ENCODE peak calls at places on chromosome 19, in five cellular contexts. One of them, this sample, is unnamed.

GRCh38 chr19:10187315-10187714 is 7.4 kb downstream of the DNMT1 start:
- DNase-seq in cardiac muscle cell: no peak
- DNase-seq in upper lobe of right lung: no peak
- DNase-seq in adrenal gland: no peak
- DNase-seq in thoracic aorta: no peak
- DNase-seq in this sample: no peak

GRCh38 chr19:18499055-18499775 is 22.7 kb downstream of the ELL start:
- DNase-seq in cardiac muscle cell: no peak
- DNase-seq in upper lobe of right lung: no peak
- DNase-seq in adrenal gland: no peak
- DNase-seq in thoracic aorta: no peak
- DNase-seq in this sample: no peak

GRCh38 chr19:35518313-35518712 is 4.9 kb upstream of the DMKN start:
- DNase-seq in cardiac muscle cell: peak; percentile 98
- DNase-seq in upper lobe of right lung: no peak
- DNase-seq in adrenal gland: no peak
- DNase-seq in thoracic aorta: no peak
- DNase-seq in this sample: no peak

GRCh38 chr19:4360641-4361151 is 17.3 kb downstream of the MPND start:
- DNase-seq in cardiac muscle cell: peak; percentile 17
- DNase-seq in upper lobe of right lung: no peak
- DNase-seq in adrenal gland: peak; percentile 90
- DNase-seq in thoracic aorta: no peak
- DNase-seq in this sample: no peak

GRCh38 chr19:3857449-3858003 is 11.3 kb downstream of the ZFR2 start:
- DNase-seq in cardiac muscle cell: no peak
- DNase-seq in upper lobe of right lung: no peak
- DNase-seq in adrenal gland: no peak
- DNase-seq in thoracic aorta: no peak
- DNase-seq in this sample: no peak

GRCh38 chr19:39941615-39942507 is 7.4 kb upstream of the FCGBP start:
- DNase-seq in cardiac muscle cell: peak; percentile 64
- DNase-seq in upper lobe of right lung: no peak
- DNase-seq in adrenal gland: no peak
- DNase-seq in thoracic aorta: no peak
- DNase-seq in this sample: no peak

GRCh38 chr19:18894254-18895037 is 1.5 kb downstream of the CERS1 start:
- DNase-seq in cardiac muscle cell: peak; percentile 67
- DNase-seq in upper lobe of right lung: no peak
- DNase-seq in adrenal gland: no peak
- DNase-seq in thoracic aorta: no peak
- DNase-seq in this sample: no peak

GRCh38 chr19:29385191-29385795 is 140.5 kb upstream of the VSTM2B start:
- DNase-seq in cardiac muscle cell: no peak
- DNase-seq in upper lobe of right lung: no peak
- DNase-seq in adrenal gland: no peak
- DNase-seq in thoracic aorta: no peak
- DNase-seq in this sample: no peak

GRCh38 chr19:39937094-39937493 is 2.7 kb upstream of the FCGBP start:
- DNase-seq in cardiac muscle cell: no peak
- DNase-seq in upper lobe of right lung: no peak
- DNase-seq in adrenal gland: no peak
- DNase-seq in thoracic aorta: no peak
- DNase-seq in this sample: no peak

GRCh38 chr19:33522371-33522662 is 726 bp upstream of the PEPD start:
- DNase-seq in cardiac muscle cell: no peak
- DNase-seq in upper lobe of right lung: no peak
- DNase-seq in adrenal gland: no peak
- DNase-seq in thoracic aorta: no peak
- DNase-seq in this sample: no peak

GRCh38 chr19:19956431-19957075 is 55.8 kb downstream of the ZNF93 start:
- DNase-seq in cardiac muscle cell: no peak
- DNase-seq in upper lobe of right lung: no peak
- DNase-seq in adrenal gland: no peak
- DNase-seq in thoracic aorta: no peak
- DNase-seq in this sample: peak; percentile 66

GRCh38 chr19:48856921-48857320 is 11.5 kb downstream of the PLEKHA4 start:
- DNase-seq in cardiac muscle cell: no peak
- DNase-seq in upper lobe of right lung: no peak
- DNase-seq in adrenal gland: no peak
- DNase-seq in thoracic aorta: no peak
- DNase-seq in this sample: no peak

DNA sequence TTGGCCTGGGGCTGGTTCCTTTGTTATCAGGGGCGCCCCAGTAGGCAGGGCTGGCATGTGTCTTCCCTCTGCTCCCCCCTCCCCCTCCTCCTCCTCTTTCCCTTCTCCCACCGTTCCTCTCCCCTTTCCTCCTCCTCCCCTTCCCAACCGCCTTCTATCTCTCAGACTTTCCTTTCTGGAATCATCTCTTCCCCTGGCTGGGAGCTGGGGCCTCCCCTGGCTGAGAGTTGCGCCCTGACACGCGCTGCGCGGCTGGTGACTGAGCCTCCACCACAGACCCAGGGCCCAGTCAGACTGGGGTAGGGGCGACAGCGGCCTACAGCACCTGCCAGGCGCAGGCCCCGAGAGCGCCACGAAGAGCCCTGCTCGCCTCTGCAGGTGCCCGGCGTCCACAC is 2.8 kb downstream of the PNMA8B start:
- DNase-seq in cardiac muscle cell: no peak
- DNase-seq in upper lobe of right lung: no peak
- DNase-seq in adrenal gland: peak; percentile 50
- DNase-seq in thoracic aorta: no peak
- DNase-seq in this sample: no peak
- H3K27me3 ChIP-seq in cardiac muscle cell: peaks cover 16% of the 10 kb centered on the region
- H3K27me3 ChIP-seq in upper lobe of right lung: peaks cover 63% of the 10 kb centered on the region
- H3K27me3 ChIP-seq in adrenal gland: no peaks in the 10 kb centered on the region
- H3K27me3 ChIP-seq in thoracic aorta: no peaks in the 10 kb centered on the region
- H3K27me3 ChIP-seq in this sample: peaks cover 17% of the 10 kb centered on the region

GRCh38 chr19:38679839-38680238 is 32.4 kb downstream of the ACTN4 start:
- DNase-seq in cardiac muscle cell: no peak
- DNase-seq in upper lobe of right lung: no peak
- DNase-seq in adrenal gland: no peak
- DNase-seq in thoracic aorta: no peak
- DNase-seq in this sample: no peak
- H3K4me1 ChIP-seq in cardiac muscle cell: peaks cover 39% of the 10 kb centered on the region
- H3K4me1 ChIP-seq in upper lobe of right lung: peaks cover 96% of the 10 kb centered on the region
- H3K4me1 ChIP-seq in adrenal gland: peaks cover 36% of the 10 kb centered on the region
- H3K4me1 ChIP-seq in thoracic aorta: peaks cover 60% of the 10 kb centered on the region
- H3K4me1 ChIP-seq in this sample: peaks cover 16% of the 10 kb centered on the region

GRCh38 chr19:58045411-58046050 is 11.7 kb downstream of the ZSCAN1 start:
- DNase-seq in cardiac muscle cell: no peak
- DNase-seq in upper lobe of right lung: no peak
- DNase-seq in adrenal gland: no peak
- DNase-seq in thoracic aorta: no peak
- DNase-seq in this sample: no peak

GRCh38 chr19:58047672-58048071 is 11.4 kb upstream of the ZNF135 start:
- DNase-seq in cardiac muscle cell: no peak
- DNase-seq in upper lobe of right lung: no peak
- DNase-seq in adrenal gland: no peak
- DNase-seq in thoracic aorta: no peak
- DNase-seq in this sample: no peak

GRCh38 chr19:58044886-58045285 is 11.1 kb downstream of the ZSCAN1 start:
- DNase-seq in cardiac muscle cell: no peak
- DNase-seq in upper lobe of right lung: no peak
- DNase-seq in adrenal gland: no peak
- DNase-seq in thoracic aorta: no peak
- DNase-seq in this sample: no peak

GRCh38 chr19:58044391-58044790 is 10.6 kb downstream of the ZSCAN1 start:
- DNase-seq in cardiac muscle cell: no peak
- DNase-seq in upper lobe of right lung: no peak
- DNase-seq in adrenal gland: no peak
- DNase-seq in thoracic aorta: no peak
- DNase-seq in this sample: no peak

DNA sequence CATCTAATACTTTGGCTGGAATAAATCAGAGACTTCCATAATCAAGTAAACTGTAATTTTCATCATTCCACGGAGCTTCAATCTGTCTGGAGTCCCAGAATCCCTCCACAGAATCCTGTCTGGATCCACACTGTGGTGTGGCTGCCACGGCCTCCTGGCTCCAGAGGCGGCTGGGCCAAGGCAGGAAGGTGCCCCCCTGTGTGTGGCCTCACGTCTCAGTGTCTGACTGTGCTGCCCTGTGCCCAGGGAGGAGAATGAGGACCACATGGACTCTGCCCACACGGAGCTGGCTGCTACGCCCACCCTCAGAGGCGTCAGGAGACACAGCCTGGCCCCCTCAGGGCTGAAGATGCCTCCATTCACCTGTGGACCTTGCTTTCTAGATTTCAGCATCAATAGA is 12.2 kb upstream of the ZNF135 start:
- DNase-seq in cardiac muscle cell: no peak
- DNase-seq in upper lobe of right lung: no peak
- DNase-seq in adrenal gland: no peak
- DNase-seq in thoracic aorta: no peak
- DNase-seq in this sample: no peak
- H3K36me3 ChIP-seq in cardiac muscle cell: no peaks in the 10 kb centered on the region
- H3K36me3 ChIP-seq in upper lobe of right lung: no peaks in the 10 kb centered on the region
- H3K36me3 ChIP-seq in adrenal gland: no peaks in the 10 kb centered on the region
- H3K36me3 ChIP-seq in thoracic aorta: no peaks in the 10 kb centered on the region
- H3K36me3 ChIP-seq in this sample: no peaks in the 10 kb centered on the region

GRCh38 chr19:41521860-41522555 is 54.0 kb upstream of the CEACAM21 start:
- DNase-seq in cardiac muscle cell: no peak
- DNase-seq in upper lobe of right lung: peak; percentile 76
- DNase-seq in adrenal gland: no peak
- DNase-seq in thoracic aorta: no peak
- DNase-seq in this sample: no peak

GRCh38 chr19:41515054-41515652 is 60.8 kb upstream of the CEACAM21 start:
- DNase-seq in cardiac muscle cell: no peak
- DNase-seq in upper lobe of right lung: no peak
- DNase-seq in adrenal gland: no peak
- DNase-seq in thoracic aorta: no peak
- DNase-seq in this sample: no peak

GRCh38 chr19:41518141-41518540 is 57.8 kb upstream of the CEACAM21 start:
- DNase-seq in cardiac muscle cell: no peak
- DNase-seq in upper lobe of right lung: no peak
- DNase-seq in adrenal gland: no peak
- DNase-seq in thoracic aorta: no peak
- DNase-seq in this sample: no peak
- H3K27me3 ChIP-seq in cardiac muscle cell: peaks cover 17% of the 10 kb centered on the region
- H3K27me3 ChIP-seq in upper lobe of right lung: peaks cover 51% of the 10 kb centered on the region
- H3K27me3 ChIP-seq in adrenal gland: peaks cover 58% of the 10 kb centered on the region
- H3K27me3 ChIP-seq in thoracic aorta: peaks cover 3% of the 10 kb centered on the region
- H3K27me3 ChIP-seq in this sample: peaks cover 17% of the 10 kb centered on the region

GRCh38 chr19:14443632-14444216 is 10.6 kb downstream of the PKN1 start:
- DNase-seq in cardiac muscle cell: no peak
- DNase-seq in upper lobe of right lung: no peak
- DNase-seq in adrenal gland: no peak
- DNase-seq in thoracic aorta: no peak
- DNase-seq in this sample: no peak

GRCh38 chr19:14450168-14450874 is 17.2 kb downstream of the PKN1 start:
- DNase-seq in cardiac muscle cell: no peak
- DNase-seq in upper lobe of right lung: peak; percentile 77
- DNase-seq in adrenal gland: no peak
- DNase-seq in thoracic aorta: no peak
- DNase-seq in this sample: peak; percentile 91

GRCh38 chr19:14446336-14447036 is 13.4 kb downstream of the PKN1 start:
- DNase-seq in cardiac muscle cell: no peak
- DNase-seq in upper lobe of right lung: no peak
- DNase-seq in adrenal gland: no peak
- DNase-seq in thoracic aorta: no peak
- DNase-seq in this sample: no peak

GRCh38 chr19:14450876-14451275 is 17.8 kb downstream of the PKN1 start:
- DNase-seq in cardiac muscle cell: no peak
- DNase-seq in upper lobe of right lung: no peak
- DNase-seq in adrenal gland: no peak
- DNase-seq in thoracic aorta: no peak
- DNase-seq in this sample: no peak

DNA sequence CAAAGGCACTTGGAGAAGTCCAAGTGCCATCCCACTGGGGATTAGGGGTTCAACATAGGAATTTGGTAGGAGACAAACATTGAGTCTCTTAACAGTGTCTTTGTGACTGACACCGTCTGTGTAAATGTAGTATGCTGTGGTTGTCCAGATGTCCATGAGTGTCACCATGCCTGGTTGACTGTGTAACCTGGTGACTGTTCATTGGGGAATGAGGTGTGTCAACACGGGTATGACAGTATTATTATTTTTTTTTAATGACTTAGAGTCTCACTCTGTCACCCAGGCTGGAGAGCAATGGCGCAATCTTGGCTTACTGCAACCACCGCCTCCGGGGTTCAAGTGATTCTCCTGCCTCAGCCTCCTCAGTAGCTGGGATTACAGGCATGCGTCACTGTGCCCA is 16.2 kb downstream of the PKN1 start:
- DNase-seq in cardiac muscle cell: no peak
- DNase-seq in upper lobe of right lung: no peak
- DNase-seq in adrenal gland: no peak
- DNase-seq in thoracic aorta: no peak
- DNase-seq in this sample: no peak
- H3K4me1 ChIP-seq in cardiac muscle cell: no peaks in the 10 kb centered on the region
- H3K4me1 ChIP-seq in upper lobe of right lung: no peaks in the 10 kb centered on the region
- H3K4me1 ChIP-seq in adrenal gland: no peaks in the 10 kb centered on the region
- H3K4me1 ChIP-seq in thoracic aorta: no peaks in the 10 kb centered on the region
- H3K4me1 ChIP-seq in this sample: peaks cover 1% of the 10 kb centered on the region

GRCh38 chr19:55229789-55230182 is 1.2 kb upstream of the TMEM86B start:
- DNase-seq in cardiac muscle cell: no peak
- DNase-seq in upper lobe of right lung: no peak
- DNase-seq in adrenal gland: peak; percentile 60
- DNase-seq in thoracic aorta: no peak
- DNase-seq in this sample: no peak

GRCh38 chr19:55232284-55232597 is 3.7 kb upstream of the TMEM86B start:
- DNase-seq in cardiac muscle cell: no peak
- DNase-seq in upper lobe of right lung: no peak
- DNase-seq in adrenal gland: no peak
- DNase-seq in thoracic aorta: no peak
- DNase-seq in this sample: no peak

GRCh38 chr19:55231391-55232283 is 3.1 kb upstream of the TMEM86B start:
- DNase-seq in cardiac muscle cell: no peak
- DNase-seq in upper lobe of right lung: no peak
- DNase-seq in adrenal gland: no peak
- DNase-seq in thoracic aorta: no peak
- DNase-seq in this sample: no peak

GRCh38 chr19:55230329-55230728 is 1.8 kb upstream of the TMEM86B start:
- DNase-seq in cardiac muscle cell: no peak
- DNase-seq in upper lobe of right lung: no peak
- DNase-seq in adrenal gland: no peak
- DNase-seq in thoracic aorta: no peak
- DNase-seq in this sample: no peak

DNA sequence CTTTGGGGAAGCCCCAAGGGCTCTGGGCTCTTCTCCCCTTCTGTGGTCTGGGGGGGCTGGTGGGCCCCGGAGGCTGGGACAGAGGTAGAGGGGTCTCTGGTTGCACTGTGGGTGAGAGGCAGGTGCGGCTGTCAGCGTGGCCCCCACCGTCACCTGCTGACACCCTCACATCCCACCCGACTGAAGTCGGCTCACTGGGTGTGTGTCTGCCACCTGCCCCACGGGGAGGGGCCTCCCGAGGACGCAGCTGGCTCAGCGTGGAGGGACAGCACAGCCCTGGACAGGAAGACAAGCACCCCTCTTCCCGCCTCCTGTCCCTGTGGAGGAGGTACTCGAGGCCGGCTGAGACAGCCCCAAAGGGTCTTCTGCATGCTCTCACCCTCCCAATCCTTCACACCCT is 2.2 kb upstream of the TMEM86B start:
- DNase-seq in cardiac muscle cell: no peak
- DNase-seq in upper lobe of right lung: peak; percentile 60
- DNase-seq in adrenal gland: no peak
- DNase-seq in thoracic aorta: no peak
- DNase-seq in this sample: no peak
- H3K36me3 ChIP-seq in cardiac muscle cell: peaks cover 12% of the 10 kb centered on the region
- H3K36me3 ChIP-seq in upper lobe of right lung: peaks cover 77% of the 10 kb centered on the region
- H3K36me3 ChIP-seq in adrenal gland: peaks cover 84% of the 10 kb centered on the region
- H3K36me3 ChIP-seq in thoracic aorta: peaks cover 33% of the 10 kb centered on the region
- H3K36me3 ChIP-seq in this sample: peaks cover 15% of the 10 kb centered on the region